ENCODE peak calls at places on chromosomes 16 and 17, in nine cellular contexts. One of them, this sample, is unnamed.

GRCh38 chr17:36755586-36755985 is 154.2 kb downstream of the MRM1 start:
- DNase-seq in endodermal cell: peak
- DNase-seq in substantia nigra: no peak
- DNase-seq in astrocyte of the cerebellum: no peak
- DNase-seq in endothelial cell: peak
- DNase-seq in endothelial cell of umbilical vein: peak
- DNase-seq in omental fat pad: no peak
- DNase-seq in T-helper 9 cell: peak
- DNase-seq in GM12865: peak
- DNase-seq in this sample: peak

GRCh38 chr16:53052519-53053501 is at the start of gene CHD9NB:
- DNase-seq in omental fat pad: no peak
- DNase-seq in T-helper 9 cell: no peak
- DNase-seq in substantia nigra: no peak
- DNase-seq in astrocyte of the cerebellum: no peak
- DNase-seq in endodermal cell: peak
- DNase-seq in endothelial cell: no peak
- DNase-seq in endothelial cell of umbilical vein: peak
- DNase-seq in GM12865: peak
- DNase-seq in this sample: no peak

GRCh38 chr16:9185396-9185795 is 94.0 kb downstream of the HAPSTR1 start:
- DNase-seq in astrocyte of the cerebellum: no peak
- DNase-seq in endodermal cell: no peak
- DNase-seq in endothelial cell: no peak
- DNase-seq in omental fat pad: no peak
- DNase-seq in endothelial cell of umbilical vein: no peak
- DNase-seq in substantia nigra: no peak
- DNase-seq in T-helper 9 cell: no peak
- DNase-seq in GM12865: no peak
- DNase-seq in this sample: no peak

GRCh38 chr16:79437764-79438728 is 162.5 kb downstream of the MAF start:
- DNase-seq in GM12865: no peak
- DNase-seq in T-helper 9 cell: no peak
- DNase-seq in endothelial cell of umbilical vein: no peak
- DNase-seq in substantia nigra: no peak
- DNase-seq in endothelial cell: no peak
- DNase-seq in endodermal cell: peak
- DNase-seq in omental fat pad: no peak
- DNase-seq in astrocyte of the cerebellum: peak
- DNase-seq in this sample: no peak

GRCh38 chr16:57134982-57135381 is 42.6 kb downstream of the CPNE2 start:
- DNase-seq in substantia nigra: no peak
- DNase-seq in endothelial cell: no peak
- DNase-seq in endothelial cell of umbilical vein: no peak
- DNase-seq in GM12865: peak
- DNase-seq in endodermal cell: no peak
- DNase-seq in astrocyte of the cerebellum: no peak
- DNase-seq in T-helper 9 cell: no peak
- DNase-seq in omental fat pad: no peak
- DNase-seq in this sample: no peak

GRCh38 chr16:23670137-23670776 is 8.4 kb upstream of the PLK1 start:
- DNase-seq in omental fat pad: no peak
- DNase-seq in endothelial cell of umbilical vein: peak
- DNase-seq in GM12865: peak
- DNase-seq in substantia nigra: no peak
- DNase-seq in T-helper 9 cell: no peak
- DNase-seq in endodermal cell: no peak
- DNase-seq in endothelial cell: no peak
- DNase-seq in astrocyte of the cerebellum: peak
- DNase-seq in this sample: no peak

GRCh38 chr16:49543315-49543946 is 169.8 kb downstream of the C16orf78 start:
- DNase-seq in T-helper 9 cell: no peak
- DNase-seq in GM12865: no peak
- DNase-seq in substantia nigra: no peak
- DNase-seq in astrocyte of the cerebellum: no peak
- DNase-seq in endothelial cell: no peak
- DNase-seq in endothelial cell of umbilical vein: no peak
- DNase-seq in endodermal cell: no peak
- DNase-seq in omental fat pad: no peak
- DNase-seq in this sample: no peak

GRCh38 chr17:67608691-67609090 is 109.0 kb upstream of the NOL11 start:
- DNase-seq in GM12865: peak
- DNase-seq in endothelial cell of umbilical vein: peak
- DNase-seq in endothelial cell: no peak
- DNase-seq in T-helper 9 cell: no peak
- DNase-seq in astrocyte of the cerebellum: peak
- DNase-seq in omental fat pad: no peak
- DNase-seq in endodermal cell: no peak
- DNase-seq in substantia nigra: no peak
- DNase-seq in this sample: no peak

GRCh38 chr16:19933740-19934139 is 49.1 kb upstream of the GPRC5B start:
- DNase-seq in GM12865: no peak
- DNase-seq in omental fat pad: no peak
- DNase-seq in endodermal cell: no peak
- DNase-seq in substantia nigra: no peak
- DNase-seq in T-helper 9 cell: no peak
- DNase-seq in astrocyte of the cerebellum: no peak
- DNase-seq in endothelial cell of umbilical vein: no peak
- DNase-seq in endothelial cell: no peak
- DNase-seq in this sample: peak

GRCh38 chr16:88558457-88559442 is 11.5 kb upstream of the ZC3H18 start:
- DNase-seq in endodermal cell: peak
- DNase-seq in endothelial cell of umbilical vein: peak
- DNase-seq in T-helper 9 cell: no peak
- DNase-seq in endothelial cell: peak
- DNase-seq in astrocyte of the cerebellum: peak
- DNase-seq in GM12865: peak
- DNase-seq in omental fat pad: no peak
- DNase-seq in substantia nigra: no peak
- DNase-seq in this sample: peak

GRCh38 chr16:80981103-80981502 is 25.6 kb downstream of the CMC2 start:
- DNase-seq in endothelial cell: no peak
- DNase-seq in GM12865: no peak
- DNase-seq in endodermal cell: no peak
- DNase-seq in T-helper 9 cell: no peak
- DNase-seq in substantia nigra: no peak
- DNase-seq in astrocyte of the cerebellum: no peak
- DNase-seq in omental fat pad: no peak
- DNase-seq in endothelial cell of umbilical vein: no peak
- DNase-seq in this sample: no peak

GRCh38 chr17:10618202-10618635 is 38.9 kb downstream of the MYH3 start:
- DNase-seq in omental fat pad: no peak
- DNase-seq in endothelial cell of umbilical vein: peak
- DNase-seq in endothelial cell: peak
- DNase-seq in astrocyte of the cerebellum: peak
- DNase-seq in T-helper 9 cell: peak
- DNase-seq in endodermal cell: peak
- DNase-seq in GM12865: peak
- DNase-seq in substantia nigra: peak
- DNase-seq in this sample: peak

GRCh38 chr17:62704381-62704971 is 77.0 kb downstream of the MRC2 start:
- DNase-seq in endothelial cell: peak
- DNase-seq in endodermal cell: peak
- DNase-seq in omental fat pad: no peak
- DNase-seq in T-helper 9 cell: no peak
- DNase-seq in endothelial cell of umbilical vein: peak
- DNase-seq in GM12865: no peak
- DNase-seq in substantia nigra: peak
- DNase-seq in astrocyte of the cerebellum: no peak
- DNase-seq in this sample: peak

GRCh38 chr16:30745082-30745481 is 3.1 kb upstream of the PHKG2 start:
- DNase-seq in endodermal cell: no peak
- DNase-seq in omental fat pad: no peak
- DNase-seq in substantia nigra: no peak
- DNase-seq in T-helper 9 cell: no peak
- DNase-seq in endothelial cell: no peak
- DNase-seq in GM12865: no peak
- DNase-seq in endothelial cell of umbilical vein: no peak
- DNase-seq in astrocyte of the cerebellum: no peak
- DNase-seq in this sample: no peak

GRCh38 chr16:4935231-4935855 is 1.6 kb downstream of the PPL start:
- DNase-seq in substantia nigra: no peak
- DNase-seq in endothelial cell of umbilical vein: no peak
- DNase-seq in omental fat pad: peak
- DNase-seq in astrocyte of the cerebellum: no peak
- DNase-seq in GM12865: no peak
- DNase-seq in T-helper 9 cell: no peak
- DNase-seq in endothelial cell: no peak
- DNase-seq in endodermal cell: peak
- DNase-seq in this sample: no peak

GRCh38 chr16:27114006-27114405 is 47.3 kb downstream of the C16orf82 start:
- DNase-seq in GM12865: no peak
- DNase-seq in substantia nigra: no peak
- DNase-seq in endothelial cell of umbilical vein: no peak
- DNase-seq in endothelial cell: no peak
- DNase-seq in endodermal cell: no peak
- DNase-seq in T-helper 9 cell: no peak
- DNase-seq in omental fat pad: no peak
- DNase-seq in astrocyte of the cerebellum: no peak
- DNase-seq in this sample: no peak

GRCh38 chr17:41580651-41581365 is 5.9 kb downstream of the KRT14 start:
- DNase-seq in GM12865: no peak
- DNase-seq in substantia nigra: no peak
- DNase-seq in T-helper 9 cell: no peak
- DNase-seq in astrocyte of the cerebellum: no peak
- DNase-seq in endothelial cell of umbilical vein: no peak
- DNase-seq in endodermal cell: no peak
- DNase-seq in omental fat pad: no peak
- DNase-seq in endothelial cell: no peak
- DNase-seq in this sample: no peak

GRCh38 chr16:77133706-77134105 is 57.3 kb upstream of the MON1B start:
- DNase-seq in endodermal cell: peak
- DNase-seq in substantia nigra: no peak
- DNase-seq in astrocyte of the cerebellum: no peak
- DNase-seq in omental fat pad: no peak
- DNase-seq in endothelial cell: no peak
- DNase-seq in T-helper 9 cell: no peak
- DNase-seq in GM12865: no peak
- DNase-seq in endothelial cell of umbilical vein: no peak
- DNase-seq in this sample: no peak

GRCh38 chr16:66357523-66357928 is 9.0 kb upstream of the CDH5 start:
- DNase-seq in endothelial cell of umbilical vein: peak
- DNase-seq in omental fat pad: no peak
- DNase-seq in T-helper 9 cell: no peak
- DNase-seq in astrocyte of the cerebellum: peak
- DNase-seq in substantia nigra: no peak
- DNase-seq in endodermal cell: peak
- DNase-seq in endothelial cell: peak
- DNase-seq in GM12865: peak
- DNase-seq in this sample: peak

GRCh38 chr17:79618383-79619067 is 7.7 kb upstream of the RBFOX3 start:
- DNase-seq in endodermal cell: peak
- DNase-seq in endothelial cell of umbilical vein: no peak
- DNase-seq in astrocyte of the cerebellum: no peak
- DNase-seq in omental fat pad: no peak
- DNase-seq in endothelial cell: no peak
- DNase-seq in GM12865: no peak
- DNase-seq in substantia nigra: no peak
- DNase-seq in T-helper 9 cell: no peak
- DNase-seq in this sample: no peak

GRCh38 chr16:52383640-52384292 is 163.2 kb downstream of the TOX3 start:
- DNase-seq in astrocyte of the cerebellum: no peak
- DNase-seq in T-helper 9 cell: no peak
- DNase-seq in omental fat pad: no peak
- DNase-seq in GM12865: no peak
- DNase-seq in endodermal cell: no peak
- DNase-seq in substantia nigra: no peak
- DNase-seq in endothelial cell: no peak
- DNase-seq in endothelial cell of umbilical vein: no peak
- DNase-seq in this sample: no peak

GRCh38 chr17:82457071-82457789 is 1.3 kb upstream of the NARF start:
- DNase-seq in GM12865: no peak
- DNase-seq in endothelial cell: no peak
- DNase-seq in omental fat pad: no peak
- DNase-seq in endothelial cell of umbilical vein: no peak
- DNase-seq in astrocyte of the cerebellum: no peak
- DNase-seq in endodermal cell: peak
- DNase-seq in substantia nigra: no peak
- DNase-seq in T-helper 9 cell: no peak
- DNase-seq in this sample: peak

This sample was measured in K562.